ENCODE peak calls at places on chromosome 1, in six cellular contexts. One of them, this sample, is unnamed. For H3K79me2, the result is how much of the 10 kb centered on the place peaks cover.

GRCh38 chr1:93219443-93219842 is 38.9 kb downstream of the CCDC18 start:
- DNase-seq in MM.1S: peak
- DNase-seq in K562: no peak
- DNase-seq in PC-9: no peak
- DNase-seq in GM23338: no peak
- DNase-seq in fibroblast of lung: no peak
- DNase-seq in this sample: no peak

GRCh38 chr1:46173361-46173856 is 1.5 kb upstream of the TSPAN1 start:
- DNase-seq in K562: peak
- DNase-seq in MM.1S: no peak
- DNase-seq in fibroblast of lung: peak
- DNase-seq in PC-9: no peak
- DNase-seq in GM23338: peak
- DNase-seq in this sample: no peak

GRCh38 chr1:91523462-91523861 is 22.8 kb downstream of the CDC7 start:
- DNase-seq in fibroblast of lung: no peak
- DNase-seq in GM23338: no peak
- DNase-seq in MM.1S: no peak
- DNase-seq in K562: no peak
- DNase-seq in PC-9: no peak
- DNase-seq in this sample: no peak

GRCh38 chr1:66090863-66091457 is 298.3 kb downstream of the PDE4B start:
- DNase-seq in PC-9: no peak
- DNase-seq in fibroblast of lung: no peak
- DNase-seq in MM.1S: no peak
- DNase-seq in GM23338: peak
- DNase-seq in K562: no peak
- DNase-seq in this sample: peak

GRCh38 chr1:30783244-30783915 is 25.8 kb upstream of the LAPTM5 start:
- DNase-seq in GM23338: no peak
- DNase-seq in PC-9: no peak
- DNase-seq in K562: peak
- DNase-seq in fibroblast of lung: no peak
- DNase-seq in MM.1S: no peak
- DNase-seq in this sample: no peak

GRCh38 chr1:202547215-202547614 is 163.0 kb downstream of the SYT2 start:
- DNase-seq in MM.1S: peak
- DNase-seq in fibroblast of lung: no peak
- DNase-seq in GM23338: no peak
- DNase-seq in K562: no peak
- DNase-seq in PC-9: no peak
- DNase-seq in this sample: no peak

GRCh38 chr1:222769968-222770620 is 33.1 kb downstream of the FAM177B start:
- DNase-seq in PC-9: no peak
- DNase-seq in GM23338: no peak
- DNase-seq in MM.1S: no peak
- DNase-seq in fibroblast of lung: no peak
- DNase-seq in K562: no peak
- DNase-seq in this sample: no peak

GRCh38 chr1:58395355-58395754 is 151.2 kb downstream of the OMA1 start:
- DNase-seq in MM.1S: no peak
- DNase-seq in PC-9: peak
- DNase-seq in GM23338: no peak
- DNase-seq in fibroblast of lung: peak
- DNase-seq in K562: no peak
- DNase-seq in this sample: no peak

GRCh38 chr1:158286487-158286886 is 3.2 kb upstream of the CD1C start:
- DNase-seq in PC-9: no peak
- DNase-seq in fibroblast of lung: no peak
- DNase-seq in K562: no peak
- DNase-seq in MM.1S: no peak
- DNase-seq in GM23338: no peak
- DNase-seq in this sample: no peak

GRCh38 chr1:61269648-61270047 is 187.3 kb downstream of the NFIA start:
- DNase-seq in MM.1S: no peak
- DNase-seq in fibroblast of lung: no peak
- DNase-seq in GM23338: no peak
- DNase-seq in K562: no peak
- DNase-seq in PC-9: no peak
- DNase-seq in this sample: no peak

GRCh38 chr1:113904292-113904673 is 316 bp downstream of the AP4B1 start:
- DNase-seq in GM23338: peak
- DNase-seq in fibroblast of lung: no peak
- DNase-seq in K562: peak
- DNase-seq in MM.1S: no peak
- DNase-seq in PC-9: no peak
- DNase-seq in this sample: peak

GRCh38 chr1:202861420-202862121 is 27.4 kb downstream of the RABIF start:
- DNase-seq in PC-9: peak
- DNase-seq in K562: peak
- DNase-seq in GM23338: peak
- DNase-seq in MM.1S: peak
- DNase-seq in fibroblast of lung: peak
- DNase-seq in this sample: peak

GRCh38 chr1:243575070-243575469 is 275.0 kb downstream of the AKT3 start:
- DNase-seq in GM23338: no peak
- DNase-seq in fibroblast of lung: peak
- DNase-seq in MM.1S: no peak
- DNase-seq in PC-9: no peak
- DNase-seq in K562: no peak
- DNase-seq in this sample: no peak

GRCh38 chr1:110765640-110766335 is 91.0 kb upstream of the KCNA3 start:
- DNase-seq in MM.1S: peak
- DNase-seq in PC-9: no peak
- DNase-seq in fibroblast of lung: peak
- DNase-seq in GM23338: peak
- DNase-seq in K562: peak
- DNase-seq in this sample: peak

GRCh38 chr1:110770832-110771231 is 96.1 kb upstream of the KCNA3 start:
- DNase-seq in MM.1S: no peak
- DNase-seq in GM23338: no peak
- DNase-seq in PC-9: peak
- DNase-seq in fibroblast of lung: no peak
- DNase-seq in K562: no peak
- DNase-seq in this sample: no peak

GRCh38 chr1:110763149-110763548 is 88.4 kb upstream of the KCNA3 start:
- DNase-seq in K562: no peak
- DNase-seq in PC-9: no peak
- DNase-seq in fibroblast of lung: no peak
- DNase-seq in GM23338: no peak
- DNase-seq in MM.1S: no peak
- DNase-seq in this sample: no peak

GRCh38 chr1:110768595-110768994 is 93.9 kb upstream of the KCNA3 start:
- DNase-seq in GM23338: no peak
- DNase-seq in fibroblast of lung: no peak
- DNase-seq in K562: no peak
- DNase-seq in PC-9: no peak
- DNase-seq in MM.1S: no peak
- DNase-seq in this sample: no peak

DNA sequence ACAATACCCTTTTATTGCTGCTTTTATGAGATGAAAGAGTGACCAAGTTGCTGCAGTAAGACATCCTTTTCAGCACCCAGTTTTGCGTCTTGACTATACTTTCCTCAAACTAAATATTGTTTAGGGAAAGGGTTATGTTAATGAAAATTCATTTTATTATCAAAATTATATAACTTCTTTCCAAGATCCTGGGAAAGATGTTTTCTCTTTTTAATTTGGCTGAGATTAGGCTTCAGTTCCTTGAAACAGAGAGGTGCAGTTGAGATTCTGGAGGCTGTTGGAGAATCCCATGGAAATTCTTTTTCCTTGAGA is 91.6 kb upstream of the KCNA3 start:
- DNase-seq in fibroblast of lung: no peak
- DNase-seq in K562: no peak
- DNase-seq in PC-9: no peak
- DNase-seq in MM.1S: no peak
- DNase-seq in GM23338: no peak
- DNase-seq in this sample: no peak
- TF ChIP-seq CTCF in fibroblast of lung: no peak
- TF ChIP-seq CTCF in K562: no peak
- TF ChIP-seq CTCF in PC-9: peak
- TF ChIP-seq CTCF in MM.1S: peak
- TF ChIP-seq CTCF in GM23338: no peak
- TF ChIP-seq CTCF in this sample: no peak

DNA sequence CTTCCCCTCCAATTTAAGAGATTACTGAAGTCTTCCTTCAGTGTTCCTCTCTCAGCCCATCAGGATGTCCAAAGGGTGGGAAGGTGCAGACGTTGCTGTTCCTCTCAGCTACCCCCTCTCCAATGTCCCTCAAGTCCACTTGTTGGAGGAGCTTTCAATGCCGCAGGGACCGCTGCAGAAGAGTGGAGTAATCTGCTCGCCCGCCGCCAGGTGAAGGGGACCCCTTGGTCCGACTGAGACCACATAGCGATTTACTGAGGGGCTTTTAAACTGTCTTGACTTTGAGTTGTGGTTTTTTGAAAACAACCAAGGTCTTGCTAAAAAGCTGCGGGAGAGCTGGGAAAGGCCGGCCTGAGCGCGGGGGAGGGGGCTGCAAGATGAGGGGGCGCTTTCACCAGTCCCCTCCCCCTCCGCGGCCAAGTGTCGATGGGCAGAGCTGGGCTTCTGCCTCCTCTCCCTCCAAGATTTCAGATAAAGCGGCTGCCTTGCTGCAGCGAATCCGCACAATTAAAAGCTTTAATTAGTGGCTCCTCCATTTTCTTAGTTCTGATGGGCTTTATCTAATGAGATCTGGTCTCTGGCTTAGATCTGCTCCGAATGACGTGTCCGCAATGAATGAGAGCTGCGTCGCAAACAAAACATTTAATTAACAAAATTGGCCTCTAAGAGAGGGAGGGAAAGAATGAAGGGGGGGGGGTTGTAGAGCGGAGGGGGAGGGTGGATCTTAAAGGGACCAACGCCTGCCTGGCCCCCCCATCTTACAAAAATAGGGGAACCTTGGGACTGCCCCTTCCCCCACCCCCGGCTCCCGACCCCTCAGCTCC is 5.9 kb downstream of the LMO4 start:
- DNase-seq in PC-9: no peak
- DNase-seq in K562: peak
- DNase-seq in GM23338: peak
- DNase-seq in fibroblast of lung: peak
- DNase-seq in MM.1S: peak
- DNase-seq in this sample: peak
- H3K79me2 ChIP-seq in PC-9: half or more
- H3K79me2 ChIP-seq in K562: half or more
- H3K79me2 ChIP-seq in GM23338: half or more
- H3K79me2 ChIP-seq in fibroblast of lung: half or more
- H3K79me2 ChIP-seq in MM.1S: half or more
- H3K79me2 ChIP-seq in this sample: half or more

GRCh38 chr1:211606914-211607751 is 28.2 kb upstream of the SLC30A1 start:
- DNase-seq in K562: peak
- DNase-seq in MM.1S: peak
- DNase-seq in GM23338: no peak
- DNase-seq in PC-9: peak
- DNase-seq in fibroblast of lung: peak
- DNase-seq in this sample: no peak

GRCh38 chr1:211605613-211606326 is 26.8 kb upstream of the SLC30A1 start:
- DNase-seq in fibroblast of lung: no peak
- DNase-seq in K562: no peak
- DNase-seq in MM.1S: no peak
- DNase-seq in PC-9: no peak
- DNase-seq in GM23338: no peak
- DNase-seq in this sample: no peak

GRCh38 chr1:211607752-211608478 is 29.0 kb upstream of the SLC30A1 start:
- DNase-seq in GM23338: no peak
- DNase-seq in MM.1S: no peak
- DNase-seq in fibroblast of lung: no peak
- DNase-seq in PC-9: no peak
- DNase-seq in K562: no peak
- DNase-seq in this sample: no peak

GRCh38 chr1:211605034-211605433 is 26.1 kb upstream of the SLC30A1 start:
- DNase-seq in GM23338: no peak
- DNase-seq in K562: no peak
- DNase-seq in fibroblast of lung: no peak
- DNase-seq in MM.1S: no peak
- DNase-seq in PC-9: no peak
- DNase-seq in this sample: no peak

DNA sequence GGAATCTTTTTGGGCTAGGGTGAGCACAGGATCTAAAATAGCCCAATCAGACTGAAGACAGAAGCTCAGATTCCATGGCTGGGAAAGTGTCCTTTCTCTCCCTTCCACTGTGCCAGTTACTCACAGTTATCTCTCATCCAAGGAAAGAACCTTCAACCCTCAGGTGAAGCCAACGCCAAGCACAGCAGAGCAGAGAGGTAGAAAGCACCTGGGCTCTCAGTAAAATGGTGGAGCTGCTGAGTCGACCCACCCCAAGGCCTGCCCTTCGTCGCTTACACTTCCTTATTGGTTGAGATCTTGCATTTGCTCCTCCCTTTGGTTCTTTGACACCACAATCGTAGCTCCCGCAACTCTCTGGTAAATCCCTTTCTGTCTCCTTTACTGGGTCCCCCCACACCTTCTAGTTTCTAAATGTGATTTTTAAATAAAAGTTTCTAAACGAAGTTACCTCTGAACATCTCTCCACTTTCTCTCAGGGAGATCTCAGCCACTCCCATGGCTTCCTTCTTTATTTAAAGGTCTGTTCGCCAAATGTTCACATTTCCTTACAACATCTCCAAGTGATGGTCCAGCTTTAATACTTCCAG is 27.5 kb upstream of the SLC30A1 start:
- DNase-seq in PC-9: peak
- DNase-seq in GM23338: no peak
- DNase-seq in MM.1S: peak
- DNase-seq in fibroblast of lung: no peak
- DNase-seq in K562: peak
- DNase-seq in this sample: no peak
- H2AFZ ChIP-seq in PC-9: peak
- H2AFZ ChIP-seq in GM23338: peak
- H2AFZ ChIP-seq in MM.1S: peak
- H2AFZ ChIP-seq in fibroblast of lung: no peak
- H2AFZ ChIP-seq in K562: peak
- H2AFZ ChIP-seq in this sample: no peak

DNA sequence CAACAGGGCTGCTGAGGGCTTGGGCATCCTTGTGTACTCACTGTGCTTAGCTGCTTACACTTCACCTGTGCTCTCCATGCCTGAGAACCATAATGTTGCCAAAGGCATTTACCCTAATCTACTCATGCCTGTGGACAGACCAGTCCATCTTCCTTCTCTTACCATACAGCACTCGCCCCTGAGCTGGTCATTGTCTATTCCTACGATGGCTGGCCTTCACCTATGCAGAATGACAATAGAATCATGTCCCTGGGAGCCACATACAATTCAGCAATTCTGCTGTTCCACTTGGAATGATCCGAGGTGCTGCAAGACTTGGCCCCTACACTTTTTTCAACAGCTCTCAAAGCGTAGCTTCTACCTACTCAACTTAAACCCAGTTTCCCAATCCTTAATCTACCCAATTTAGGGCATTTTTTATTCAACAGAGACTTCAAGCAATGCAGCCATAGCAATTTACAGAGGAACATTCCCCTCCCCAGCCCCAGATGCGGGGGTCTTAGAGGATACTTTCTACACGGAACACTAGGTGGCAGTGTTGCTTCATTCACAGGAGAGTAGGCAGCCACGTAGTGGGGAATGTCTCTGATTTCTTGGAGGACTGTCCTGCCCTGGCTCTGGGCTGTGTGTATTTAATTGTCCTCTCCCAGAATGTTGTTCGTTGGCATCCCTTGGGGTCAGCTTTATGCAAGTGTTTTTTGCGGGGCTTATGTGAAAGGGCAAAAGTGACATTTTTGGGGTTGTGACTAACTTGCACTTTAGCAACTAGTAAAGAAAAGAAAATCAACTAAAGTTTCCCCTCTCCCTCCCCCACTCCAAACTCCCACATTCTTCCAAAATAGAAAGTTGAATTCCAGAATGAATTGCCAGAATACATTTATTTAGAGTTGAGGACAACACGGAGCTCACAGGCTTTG is 96.8 kb downstream of the PAPPA2 start:
- DNase-seq in MM.1S: peak
- DNase-seq in K562: peak
- DNase-seq in PC-9: peak
- DNase-seq in GM23338: peak
- DNase-seq in fibroblast of lung: peak
- DNase-seq in this sample: peak
- TF ChIP-seq CTCF in MM.1S: peak
- TF ChIP-seq CTCF in K562: peak
- TF ChIP-seq CTCF in PC-9: peak
- TF ChIP-seq CTCF in GM23338: peak
- TF ChIP-seq CTCF in fibroblast of lung: peak
- TF ChIP-seq CTCF in this sample: peak